ENCODE peak calls at places on chromosomes 13 and 19, in eight cellular contexts. X is transverse colon, T is A549, P is stomach, K is K562, H is sigmoid colon, Z is ovary, W is HepG2. O is an unnamed sample.

GRCh38 chr13:86729206-86729605 is 930.0 kb upstream of the SLITRK6 start:
- DNase-seq in P (no peak), H (no peak), T (no peak), X (no peak), K (no peak), Z (no peak), W (no peak), O (no peak)

GRCh38 chr13:92967923-92968322 is 258.7 kb upstream of the GPC6 start:
- DNase-seq in X (no peak), Z (no peak), H (no peak), K (no peak), W (peak; percentile 18), T (no peak), P (no peak), O (no peak)

GRCh38 chr19:38003427-38004099 is 96.6 kb downstream of the SIPA1L3 start:
- DNase-seq in H (peak; percentile 85), K (no peak), Z (peak; percentile 61), P (peak; percentile 77), X (peak; percentile 54), T (no peak), W (no peak), O (peak; percentile 46)

GRCh38 chr13:108595416-108596257 is 33.8 kb upstream of the MYO16 start:
- DNase-seq in Z (no peak), T (no peak), H (no peak), W (no peak), K (no peak), X (no peak), P (no peak), O (no peak)

GRCh38 chr13:81048026-81048461 is 707.1 kb upstream of the SPRY2 start:
- DNase-seq in H (no peak), X (no peak), K (no peak), Z (no peak), T (no peak), W (no peak), P (no peak), O (no peak)

GRCh38 chr13:59750860-59751259 is 412.9 kb downstream of the DIAPH3 start:
- DNase-seq in X (no peak), H (no peak), T (no peak), P (no peak), Z (no peak), W (no peak), K (no peak), O (no peak)

GRCh38 chr19:1837625-1838105 is 10.6 kb downstream of the REXO1 start:
- DNase-seq in K (peak; percentile 73), Z (peak; percentile 59), W (peak; percentile 40), T (peak; percentile 64), P (peak; percentile 48), H (no peak), X (peak; percentile 72), O (no peak)

GRCh38 chr13:104011505-104012270 is 945.5 kb upstream of the SLC10A2 start:
- DNase-seq in T (no peak), H (no peak), W (no peak), P (peak; percentile 31), K (no peak), X (no peak), Z (peak; percentile 22), O (no peak)

GRCh38 chr19:42018503-42019193 is 24.6 kb upstream of the ATP1A3 start:
- DNase-seq in Z (no peak), W (no peak), P (no peak), X (no peak), H (no peak), K (peak; percentile 82), T (no peak), O (no peak)

GRCh38 chr19:3094638-3095374 is 644 bp downstream of the GNA11 start:
- DNase-seq in P (no peak), K (no peak), H (no peak), X (no peak), W (no peak), T (no peak), Z (peak; percentile 54), O (no peak)

DNA sequence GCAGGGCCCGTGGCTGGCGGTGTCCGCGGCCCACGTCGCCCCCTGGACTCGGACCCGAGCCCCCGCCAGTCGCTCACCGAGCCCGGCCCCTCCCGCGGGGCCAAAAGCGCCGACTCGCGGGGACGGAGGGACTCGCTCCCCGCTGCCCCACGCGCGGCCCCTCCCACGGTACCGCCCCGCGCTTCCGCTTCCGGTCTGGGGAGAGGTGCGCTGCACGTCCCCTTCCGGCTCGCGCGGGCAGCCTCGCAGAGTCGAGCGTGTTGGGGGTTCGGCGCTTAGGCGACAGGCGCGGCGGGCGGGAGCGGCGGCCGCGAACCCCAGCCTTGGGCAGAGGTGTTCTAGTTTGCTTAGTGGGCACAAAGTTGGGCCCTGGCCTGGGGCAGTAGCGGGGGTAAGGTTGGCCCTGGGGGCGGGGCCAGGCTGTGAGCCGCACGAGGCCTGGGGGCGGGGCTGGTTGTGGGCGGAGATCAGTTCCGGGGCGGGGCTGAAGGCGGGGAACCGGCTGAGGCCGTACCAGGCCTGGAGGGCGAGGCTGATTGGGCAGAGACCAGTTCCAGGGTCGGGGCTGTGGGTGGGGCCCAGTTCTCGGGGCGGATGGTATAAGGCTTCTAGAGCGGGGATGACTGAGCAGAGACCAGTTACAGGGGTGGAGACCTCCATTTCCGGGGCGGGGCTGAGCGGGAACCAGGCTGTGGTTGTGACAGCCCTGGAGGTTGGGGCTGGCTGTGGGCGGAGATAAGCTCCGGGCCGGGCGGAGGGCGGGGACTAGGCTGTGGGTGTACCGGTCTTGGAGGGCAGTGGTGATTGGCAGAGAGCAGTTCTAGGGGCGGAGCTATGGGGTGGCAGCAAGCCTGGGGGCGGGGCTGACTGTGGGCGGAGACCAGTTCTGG is at the start of the genes MBD3L1 and ZNF558:
- DNase-seq in T (peak; percentile 83), X (peak; percentile 98), W (peak; percentile 80), Z (peak; percentile 99), K (peak; percentile 99), H (peak; percentile 99), P (peak; percentile 97), O (peak; percentile 97)
- TF ChIP-seq POLR2A in T (peak; percentile 46), X (peak; percentile 87), W (no peak), Z (peak; percentile 91), K (peak; percentile 94), H (peak; percentile 85), P (peak; percentile 41), O (peak; percentile 78)

GRCh38 chr19:8811315-8812172 is 20.6 kb downstream of the ZNF558 start:
- DNase-seq in T (no peak), P (no peak), Z (no peak), W (no peak), X (no peak), K (no peak), H (no peak), O (no peak)

DNA sequence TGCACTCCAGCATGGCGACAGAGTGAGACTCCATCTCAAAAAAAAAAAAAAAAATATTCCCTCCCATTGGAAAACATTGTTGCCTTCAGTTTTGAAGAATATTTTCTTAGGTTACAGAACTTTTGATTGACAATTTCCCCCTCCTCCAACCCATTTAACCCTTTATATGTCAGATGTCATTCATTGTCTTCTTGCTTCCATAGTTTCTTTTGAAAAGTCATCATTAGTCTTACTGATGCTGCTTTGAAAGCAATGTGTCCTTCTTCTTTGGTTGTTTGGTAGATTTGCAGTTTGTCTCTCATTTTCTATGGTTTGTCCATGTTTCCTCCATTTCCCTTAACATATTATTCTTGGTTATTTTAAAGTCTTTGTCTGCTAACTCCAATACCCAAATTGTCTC is 25.4 kb downstream of the ZNF558 start:
- DNase-seq in W (no peak), H (no peak), X (no peak), K (no peak), T (no peak), P (no peak), Z (no peak), O (no peak)
- H3K9me3 ChIP-seq in W (peaks cover 94% of the 10 kb centered on the region), H (peaks cover 71% of the 10 kb centered on the region), X (peaks cover 88% of the 10 kb centered on the region), K (peaks cover 28% of the 10 kb centered on the region), T (peaks cover 72% of the 10 kb centered on the region), P (peaks cover 100% of the 10 kb centered on the region), Z (peaks cover 29% of the 10 kb centered on the region), O (peaks cover 26% of the 10 kb centered on the region)

DNA sequence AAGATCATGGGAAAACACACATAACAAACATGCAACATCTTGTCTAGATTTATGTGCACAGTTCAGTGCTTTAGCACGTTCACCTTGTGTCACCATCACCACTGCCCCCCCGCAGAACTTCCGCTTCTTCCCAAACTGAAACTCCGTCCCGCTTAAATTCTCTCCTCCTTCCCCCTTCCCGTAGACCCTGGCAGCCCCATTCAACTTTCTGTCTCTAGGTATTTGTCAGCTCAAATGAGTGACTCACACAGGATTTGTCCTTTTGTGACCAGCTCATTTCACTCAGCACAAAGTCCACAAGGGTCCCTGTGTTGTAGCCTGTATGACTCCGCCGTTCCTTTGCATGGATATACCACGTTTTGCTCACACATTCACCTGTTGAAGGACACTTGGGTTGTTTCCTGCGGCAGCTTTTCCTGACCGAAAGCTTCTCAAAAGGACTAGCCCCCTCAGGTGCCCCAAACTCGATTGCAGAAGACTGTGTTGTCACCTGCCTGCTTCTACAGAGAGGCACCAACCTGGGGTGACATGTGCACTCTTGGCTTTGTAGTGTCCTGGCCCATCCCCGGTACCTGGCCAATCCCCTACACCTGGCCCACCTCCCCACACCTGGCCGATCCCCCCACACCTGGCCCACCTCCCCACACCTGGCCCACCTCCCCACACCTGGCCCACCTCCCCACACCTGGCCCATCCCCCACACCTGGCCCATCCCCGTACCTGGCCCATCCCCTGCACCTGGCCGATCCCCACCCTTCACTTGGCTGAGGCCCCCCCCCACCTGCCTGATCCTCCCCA is 25.1 kb downstream of the ATP11A start:
- DNase-seq in X (no peak), Z (peak; percentile 25), W (peak; percentile 86), H (peak; percentile 60), T (no peak), K (no peak), P (peak; percentile 7), O (no peak)
- TF ChIP-seq EP300 in X (no peak), Z (no peak), W (no peak), H (no peak), T (no peak), K (no peak), P (no peak), O (no peak)

DNA sequence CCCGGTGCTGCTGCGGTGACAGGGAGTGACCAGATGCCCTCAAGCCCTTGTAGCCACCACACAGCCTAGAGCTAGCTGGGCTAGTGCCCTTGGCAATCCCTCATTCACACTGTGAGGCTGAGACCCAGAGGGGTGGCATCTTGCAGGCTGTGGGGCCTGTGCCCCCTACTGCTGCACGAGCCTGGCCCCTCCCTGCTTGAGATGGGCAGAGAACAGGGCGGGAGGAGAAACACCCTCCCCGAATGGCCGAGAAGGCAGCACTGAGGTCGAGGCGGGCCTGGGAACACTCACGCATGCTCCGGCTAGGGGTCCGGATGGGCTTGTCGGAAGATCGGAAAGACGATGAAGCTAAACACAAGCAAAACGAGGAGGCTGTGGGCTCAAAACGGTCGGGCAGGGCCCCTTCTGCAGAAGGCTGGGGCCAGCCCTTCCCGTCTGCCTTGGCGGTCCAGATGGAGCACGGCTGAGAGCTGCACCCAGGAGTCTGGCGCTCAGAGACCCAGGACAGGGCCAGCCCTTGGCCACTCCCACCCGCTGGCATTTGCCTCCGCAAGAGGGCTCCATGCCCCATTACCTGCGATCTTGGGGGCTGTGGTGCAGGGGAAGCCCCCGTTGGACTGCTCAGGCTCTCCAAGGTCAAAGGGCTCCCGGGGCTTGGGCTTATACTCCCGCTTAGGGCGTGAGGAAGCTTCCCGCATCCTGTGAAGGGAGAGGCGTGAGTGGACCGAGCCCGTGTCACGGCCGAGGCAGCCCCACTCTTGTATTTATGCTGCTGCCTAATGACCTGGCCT is 18.9 kb downstream of the MPND start:
- DNase-seq in H (no peak), Z (peak; percentile 51), P (no peak), T (no peak), K (no peak), X (no peak), W (no peak), O (no peak)
- TF ChIP-seq POLR2A in H (no peak), Z (no peak), P (no peak), T (no peak), K (peak; percentile 17), X (no peak), W (no peak), O (no peak)